ENCODE peak calls at places on chromosome 15, in ten cellular contexts. G, Q, V, C, D, P, F, I, E and Z are unnamed samples.

GRCh38 chr15:73375755-73376305 is 7.1 kb upstream of the HCN4 start:
- DNase-seq in I (no peak), E (no peak), F (no peak), G (no peak), P (no peak), Q (no peak), C (no peak), D (no peak), V (no peak), Z (no peak)

GRCh38 chr15:61907753-61908086 is 152.5 kb downstream of the VPS13C start:
- DNase-seq in P (no peak), F (no peak), C (no peak), E (no peak), D (no peak), V (no peak), I (no peak), G (no peak), Q (no peak), Z (no peak)

GRCh38 chr15:65870889-65871533 is 1.7 kb downstream of the RAB11A start:
- DNase-seq in E (no peak), F (no peak), G (peak), P (no peak), C (no peak), I (no peak), V (no peak), Q (no peak), D (peak), Z (peak)

GRCh38 chr15:46955576-46955975 is 761.7 kb upstream of the SEMA6D start:
- DNase-seq in C (no peak), D (no peak), V (no peak), I (no peak), G (no peak), F (no peak), E (no peak), Q (no peak), P (no peak), Z (no peak)

GRCh38 chr15:57950381-57950946 is 115.0 kb downstream of the ALDH1A2 start:
- DNase-seq in P (no peak), I (no peak), C (no peak), G (no peak), F (no peak), E (no peak), V (no peak), D (no peak), Q (no peak), Z (no peak)

GRCh38 chr15:60152386-60152785 is 148.3 kb downstream of the FOXB1 start:
- DNase-seq in Q (no peak), I (no peak), G (no peak), V (no peak), E (no peak), F (no peak), D (no peak), P (no peak), C (no peak), Z (no peak)

GRCh38 chr15:98120561-98120960 is 160.1 kb downstream of the ARRDC4 start:
- DNase-seq in P (no peak), Q (no peak), D (no peak), C (no peak), V (no peak), F (no peak), G (peak), I (no peak), E (no peak), Z (peak)

GRCh38 chr15:33226559-33227181 is 32.2 kb upstream of the FMN1 start:
- DNase-seq in C (peak), E (no peak), Q (no peak), G (peak), F (peak), D (no peak), P (no peak), V (no peak), I (peak), Z (peak)

GRCh38 chr15:41934843-41935242 is 37.5 kb downstream of the EHD4 start:
- DNase-seq in D (no peak), V (no peak), E (peak), C (peak), I (peak), G (no peak), Q (no peak), F (no peak), P (no peak), Z (no peak)

GRCh38 chr15:42826251-42826890 is 89.4 kb upstream of the CDAN1 start:
- DNase-seq in E (no peak), C (no peak), V (no peak), D (no peak), F (no peak), P (no peak), I (no peak), Q (no peak), G (no peak), Z (no peak)

GRCh38 chr15:89187911-89188514 is 33.4 kb downstream of the RLBP1 start:
- DNase-seq in Q (no peak), C (no peak), E (no peak), D (peak), G (no peak), P (no peak), F (no peak), I (no peak), V (no peak), Z (no peak)

GRCh38 chr15:74624020-74624602 is 8.5 kb downstream of the CLK3 start:
- DNase-seq in D (no peak), Q (no peak), I (no peak), V (no peak), E (peak), P (no peak), F (no peak), C (no peak), G (no peak), Z (no peak)

DNA sequence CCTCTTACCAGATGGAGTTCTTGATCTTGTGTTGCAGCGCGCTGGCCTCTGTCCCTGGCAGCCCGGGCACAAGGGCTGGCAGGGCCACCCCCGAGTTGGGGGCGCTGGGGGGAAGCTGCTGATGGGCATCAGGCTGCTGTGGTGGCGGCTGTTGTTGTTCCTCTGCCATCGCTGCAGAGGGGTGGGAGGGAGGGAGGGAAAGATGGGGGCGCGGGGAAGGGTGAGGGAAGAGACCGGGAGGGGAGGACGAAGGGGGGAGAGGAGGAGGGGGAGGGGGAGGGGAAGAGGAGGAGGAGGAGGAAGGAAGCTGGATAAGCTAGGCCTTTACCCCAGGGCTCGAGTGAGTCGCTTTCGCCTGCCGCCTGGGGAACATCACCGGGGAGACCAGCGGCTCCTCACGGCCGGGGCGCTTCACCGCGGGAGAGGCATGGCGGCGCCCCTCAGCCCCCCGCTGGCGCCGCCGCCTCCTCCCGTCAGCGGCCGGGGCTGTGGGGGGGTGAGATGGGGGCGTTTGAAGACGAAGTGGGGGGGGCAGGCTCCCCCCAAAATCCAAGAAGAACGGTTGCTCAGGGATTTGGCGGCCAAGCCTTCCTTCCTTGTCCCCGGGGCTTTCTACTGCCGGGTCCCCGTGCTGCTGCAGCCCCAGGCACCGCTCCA is 434 bp downstream of the RFX7 start:
- DNase-seq in V (peak), C (peak), F (peak), Q (peak), G (peak), P (peak), E (peak), D (peak), I (peak), Z (peak)
- TF ChIP-seq CTCF in V (no peak), C (no peak), F (no peak), Q (no peak), G (no peak), P (no peak), E (no peak), D (no peak), I (no peak), Z (no peak)

GRCh38 chr15:82105458-82106205 is 59.8 kb upstream of the MEX3B start:
- DNase-seq in I (no peak), V (no peak), C (no peak), F (peak), E (no peak), Q (no peak), P (no peak), D (peak), G (peak), Z (peak)
- TF ChIP-seq CTCF in I (no peak), V (no peak), C (no peak), F (no peak), E (no peak), Q (no peak), P (no peak), D (no peak), G (no peak), Z (no peak)

DNA sequence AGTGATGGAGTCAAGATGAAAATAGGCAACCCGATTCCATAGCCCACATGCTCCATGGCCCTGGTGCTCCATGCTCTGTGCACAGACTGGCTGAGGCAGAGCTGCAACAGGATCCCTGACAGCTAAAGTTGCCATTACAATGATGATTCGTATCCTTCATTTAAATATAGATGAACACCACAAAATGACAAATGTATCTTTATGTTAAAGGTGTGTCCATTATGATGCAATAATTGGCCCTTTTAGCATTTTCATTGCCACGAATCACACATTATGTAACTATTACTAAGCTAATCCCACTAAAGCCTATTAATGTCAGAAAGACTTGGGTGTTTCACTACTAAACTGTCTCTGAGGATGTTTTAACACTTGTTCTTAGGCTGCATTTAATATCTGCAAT is 270.2 kb upstream of the THBS1 start:
- DNase-seq in C (no peak), F (no peak), E (no peak), G (peak), Q (no peak), P (no peak), V (no peak), I (no peak), D (peak), Z (no peak)
- TF ChIP-seq CTCF in C (no peak), F (no peak), E (no peak), G (no peak), Q (no peak), P (no peak), V (no peak), I (no peak), D (no peak), Z (no peak)

GRCh38 chr15:101266034-101266433 is 11.3 kb downstream of the SELENOS start:
- DNase-seq in F (no peak), G (peak), D (peak), V (no peak), E (no peak), P (no peak), C (no peak), I (no peak), Q (no peak), Z (peak)

GRCh38 chr15:101267320-101268104 is 9.8 kb downstream of the SELENOS start:
- DNase-seq in V (no peak), I (no peak), Q (no peak), F (no peak), E (no peak), G (peak), P (no peak), D (peak), C (no peak), Z (peak)

GRCh38 chr15:101266787-101267186 is 10.5 kb downstream of the SELENOS start:
- DNase-seq in I (no peak), E (no peak), F (no peak), V (no peak), C (no peak), G (no peak), D (no peak), P (no peak), Q (no peak), Z (no peak)

GRCh38 chr15:101272584-101272983 is 4.7 kb downstream of the SELENOS start:
- DNase-seq in P (no peak), Q (no peak), C (no peak), F (no peak), G (no peak), D (no peak), V (no peak), E (no peak), I (no peak), Z (no peak)

DNA sequence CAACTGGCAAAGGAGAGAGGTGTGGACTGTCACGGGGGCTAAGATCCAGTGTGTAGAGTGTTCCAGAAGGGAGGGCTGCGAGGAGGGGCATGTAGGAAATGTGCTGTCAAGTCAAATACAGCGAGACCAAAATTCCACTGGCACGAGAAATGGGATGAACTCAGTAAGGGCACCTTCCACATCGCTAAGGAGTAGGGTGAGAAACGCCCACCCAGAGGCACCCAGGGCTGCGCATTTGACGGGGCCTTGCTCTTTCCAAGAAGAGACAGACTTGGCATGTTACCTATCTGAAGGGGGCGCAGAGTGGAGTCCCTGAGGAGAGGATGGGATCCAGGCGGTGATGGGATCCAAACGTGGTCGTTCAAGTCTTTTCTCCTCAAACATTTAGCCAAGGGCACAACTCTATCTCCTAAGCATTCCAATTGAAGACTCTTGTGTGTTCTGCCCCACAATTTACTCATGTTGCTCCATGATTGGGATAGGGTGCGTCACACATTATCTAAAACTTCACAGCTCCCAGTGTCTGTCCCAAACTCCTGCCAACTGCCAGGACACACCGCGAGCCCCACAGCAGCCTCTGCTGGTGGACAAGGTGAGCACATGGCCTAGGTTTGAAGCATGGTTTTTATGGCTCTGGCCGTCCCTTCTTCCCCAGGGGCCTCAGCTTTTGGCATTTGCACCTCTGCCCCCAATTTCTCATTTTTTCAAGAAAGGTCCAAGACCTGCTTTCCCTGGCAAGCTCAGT is 7.6 kb downstream of the SELENOS start:
- DNase-seq in G (no peak), D (no peak), Q (no peak), I (no peak), F (no peak), V (no peak), E (no peak), P (no peak), C (no peak), Z (no peak)
- TF ChIP-seq CTCF in G (peak), D (peak), Q (peak), I (no peak), F (no peak), V (peak), E (no peak), P (no peak), C (no peak), Z (peak)

GRCh38 chr15:63599401-63600000 is 2.3 kb downstream of the FBXL22 start:
- DNase-seq in F (peak), Q (no peak), V (no peak), C (peak), P (no peak), D (no peak), G (peak), I (peak), E (peak), Z (peak)
- TF ChIP-seq CTCF in F (no peak), Q (peak), V (peak), C (no peak), P (no peak), D (peak), G (peak), I (no peak), E (peak), Z (peak)

DNA sequence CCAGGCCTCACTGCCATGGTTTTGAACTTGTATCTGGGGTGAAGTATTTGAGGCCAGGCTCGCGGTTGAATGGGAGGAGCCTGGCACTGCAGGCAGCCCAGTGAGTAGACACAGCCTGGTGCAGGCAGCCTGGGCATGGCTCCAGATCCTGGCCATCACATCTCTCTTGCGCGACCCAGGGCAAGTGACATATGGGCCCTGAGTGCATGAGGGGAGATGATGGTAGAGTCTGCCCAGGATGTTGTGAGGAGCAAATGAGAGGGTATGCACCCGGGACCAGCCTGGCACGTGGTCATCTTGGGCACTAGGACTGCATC is 103.5 kb downstream of the TBC1D2B start:
- DNase-seq in P (no peak), E (peak), F (no peak), D (peak), G (peak), Q (no peak), C (no peak), V (no peak), I (peak), Z (peak)
- TF ChIP-seq CTCF in P (no peak), E (no peak), F (no peak), D (no peak), G (no peak), Q (no peak), C (no peak), V (no peak), I (no peak), Z (no peak)

GRCh38 chr15:67219288-67219687 is 35.2 kb downstream of the AAGAB start:
- DNase-seq in G (no peak), V (no peak), E (no peak), C (no peak), D (no peak), I (no peak), F (no peak), P (no peak), Q (no peak), Z (no peak)
- TF ChIP-seq CTCF in G (no peak), V (no peak), E (no peak), C (no peak), D (no peak), I (no peak), F (no peak), P (no peak), Q (no peak), Z (no peak)